ENCODE peak calls at places on chromosomes 4 and X, in ten cellular contexts. Q is activated gamma-delta T cell; H is right atrium auricular region; C is NCI-H1930; R is NCI-H1436; U is mucosa of descending colon; N is GM12891; M is activated CD4-positive, alpha-beta T cell treated with anti-CD3 and anti-CD28 coated beads, Interleukin-2, amount 50 U/mL, for 1 hour; E is lower leg skin; I is EH. G is an unnamed sample.
A peak's percentile ranks its signal among the peaks of the same experiment; 100 is the strongest.

GRCh38 chrX:45143455-45143854 is 57.2 kb downstream of the DIPK2B start:
- DNase-seq in Q (no peak), H (no peak), C (no peak), R (no peak), U (no peak), N (no peak), M (no peak), E (no peak), I (no peak), G (no peak)

GRCh38 chr4:135804785-135805184 is 1603.2 kb upstream of the PABPC4L start:
- DNase-seq in Q (no peak), H (no peak), C (no peak), R (no peak), U (no peak), N (no peak), M (no peak), E (no peak), I (no peak), G (no peak)

GRCh38 chr4:1961563-1961962 is 47.2 kb downstream of the NELFA start:
- DNase-seq in Q (no peak), H (no peak), C (no peak), R (no peak), U (no peak), N (no peak), M (no peak), E (no peak), I (no peak), G (no peak)

GRCh38 chr4:26992657-26993361 is 132.2 kb downstream of the STIM2 start:
- DNase-seq in Q (no peak), H (no peak), C (no peak), R (no peak), U (no peak), N (no peak), M (no peak), E (no peak), I (no peak), G (no peak)

GRCh38 chr4:35963383-35963782 is 280.9 kb downstream of the ARAP2 start:
- DNase-seq in Q (no peak), H (no peak), C (no peak), R (no peak), U (no peak), N (no peak), M (no peak), E (no peak), I (no peak), G (no peak)

GRCh38 chr4:151518359-151518758 is 109.4 kb downstream of the FHIP1A start:
- DNase-seq in Q (no peak), H (no peak), C (no peak), R (no peak), U (no peak), N (no peak), M (no peak), E (no peak), I (no peak), G (no peak)

GRCh38 chrX:148133099-148133725 is 152.1 kb downstream of the FMR1NB start:
- DNase-seq in Q (no peak), H (no peak), C (peak; percentile 5), R (peak; percentile 31), U (no peak), N (no peak), M (no peak), E (no peak), I (no peak), G (no peak)

GRCh38 chrX:73977542-73978169 is 326.3 kb upstream of the ZCCHC13 start:
- DNase-seq in Q (no peak), H (no peak), C (no peak), R (no peak), U (no peak), N (no peak), M (no peak), E (no peak), I (no peak), G (no peak)

GRCh38 chr4:25485104-25485503 is 108.0 kb downstream of the ANAPC4 start:
- DNase-seq in Q (no peak), H (no peak), C (no peak), R (no peak), U (no peak), N (no peak), M (no peak), E (no peak), I (no peak), G (no peak)

GRCh38 chr4:174394915-174395314 is 111.2 kb downstream of the CEP44 start:
- DNase-seq in Q (no peak), H (no peak), C (no peak), R (no peak), U (no peak), N (no peak), M (no peak), E (no peak), I (peak; percentile 3), G (no peak)

GRCh38 chr4:55092504-55092903 is 32.9 kb downstream of the KDR start:
- DNase-seq in Q (no peak), H (no peak), C (no peak), R (no peak), U (no peak), N (no peak), M (no peak), E (no peak), I (no peak), G (no peak)

GRCh38 chrX:23959781-23960180 is 52.0 kb downstream of the CXorf58 start:
- DNase-seq in Q (no peak), H (no peak), C (no peak), R (no peak), U (no peak), N (no peak), M (no peak), E (no peak), I (no peak), G (no peak)

GRCh38 chr4:122827899-122828601 is 1.4 kb downstream of the FGF2 start:
- DNase-seq in Q (no peak), H (no peak), C (no peak), R (peak; percentile 26), U (peak; percentile 42), N (peak; percentile 55), M (peak; percentile 13), E (peak; percentile 22), I (peak; percentile 61), G (peak; percentile 65)

GRCh38 chr4:15234585-15235126 is 193.2 kb upstream of the C1QTNF7 start:
- DNase-seq in Q (no peak), H (no peak), C (no peak), R (no peak), U (peak; percentile 22), N (no peak), M (no peak), E (no peak), I (peak; percentile 98), G (no peak)

GRCh38 chrX:115494133-115494532 is 66.8 kb upstream of the PLS3 start:
- DNase-seq in Q (no peak), H (no peak), C (peak; percentile 13), R (no peak), U (no peak), N (no peak), M (no peak), E (no peak), I (peak; percentile 14), G (no peak)

GRCh38 chr4:57905965-57906364 is 795.8 kb upstream of the IGFBP7 start:
- DNase-seq in Q (no peak), H (no peak), C (no peak), R (no peak), U (no peak), N (no peak), M (no peak), E (no peak), I (no peak), G (no peak)

GRCh38 chr4:39975488-39976089 is 2.1 kb downstream of the PDS5A start:
- DNase-seq in Q (no peak), H (no peak), C (no peak), R (no peak), U (no peak), N (no peak), M (no peak), E (no peak), I (peak; percentile 47), G (no peak)

GRCh38 chrX:905828-906566 is 275.4 kb downstream of the SHOX start:
- DNase-seq in Q (no peak), H (no peak), C (no peak), R (no peak), U (no peak), N (no peak), M (no peak), E (no peak), I (peak; percentile 57), G (no peak)

GRCh38 chr4:118270492-118270891 is 82.3 kb downstream of the PRSS12 start:
- DNase-seq in Q (no peak), H (no peak), C (peak; percentile 42), R (peak; percentile 35), U (peak; percentile 51), N (no peak), M (no peak), E (no peak), I (peak; percentile 57), G (no peak)

GRCh38 chr4:40546506-40546905 is 83.2 kb downstream of the RBM47 start:
- DNase-seq in Q (no peak), H (no peak), C (no peak), R (no peak), U (peak; percentile 86), N (no peak), M (no peak), E (no peak), I (no peak), G (no peak)

GRCh38 chrX:104270916-104271512 is 16.3 kb upstream of the ESX1 start:
- DNase-seq in Q (no peak), H (no peak), C (peak; percentile 55), R (peak; percentile 2), U (peak; percentile 42), N (no peak), M (peak; percentile 4), E (peak; percentile 21), I (peak; percentile 34), G (peak; percentile 1)

GRCh38 chrX:39425124-39425806 is 624.0 kb downstream of the MID1IP1 start:
- DNase-seq in Q (no peak), H (no peak), C (no peak), R (no peak), U (no peak), N (no peak), M (no peak), E (no peak), I (no peak), G (no peak)

GRCh38 chr4:85092536-85092935 is 126.0 kb upstream of the WDFY3 start:
- DNase-seq in Q (no peak), H (no peak), C (peak; percentile 3), R (peak; percentile 50), U (no peak), N (no peak), M (no peak), E (no peak), I (no peak), G (no peak)

GRCh38 chr4:37644962-37645361 is 41.2 kb downstream of the RELL1 start:
- DNase-seq in Q (no peak), H (no peak), C (no peak), R (no peak), U (no peak), N (no peak), M (no peak), E (no peak), I (no peak), G (no peak)

GRCh38 chr4:104750008-104750407 is 255.3 kb upstream of the CXXC4 start:
- DNase-seq in Q (no peak), H (no peak), C (no peak), R (no peak), U (no peak), N (no peak), M (no peak), E (no peak), I (no peak), G (no peak)

GRCh38 chr4:2416564-2417195 is 1.8 kb downstream of the ZFYVE28 start:
- DNase-seq in Q (no peak), H (no peak), C (no peak), R (no peak), U (peak; percentile 71), N (no peak), M (no peak), E (no peak), I (no peak), G (no peak)

GRCh38 chr4:16289872-16290554 is 63.7 kb upstream of the TAPT1 start:
- DNase-seq in Q (no peak), H (no peak), C (peak; percentile 26), R (no peak), U (peak; percentile 51), N (peak; percentile 5), M (no peak), E (no peak), I (peak; percentile 49), G (no peak)

GRCh38 chrX:27660878-27661277 is 70.7 kb downstream of the DCAF8L2 start:
- DNase-seq in Q (no peak), H (no peak), C (no peak), R (no peak), U (no peak), N (no peak), M (no peak), E (no peak), I (no peak), G (no peak)

G was measured in SW 1271.